ENCODE peak calls at places on chromosomes 6 and 20, in nine cellular contexts. One of them, this sample, is unnamed.

GRCh38 chr6:132919028-132919427 is 104.7 kb downstream of the RPS12 start:
- DNase-seq in BE2C: no peak
- DNase-seq in uterus: no peak
- DNase-seq in PC-9: no peak
- DNase-seq in ascending aorta: no peak
- DNase-seq in stomach: no peak
- DNase-seq in colonic mucosa: no peak
- DNase-seq in Panc1: no peak
- DNase-seq in AG09309: no peak
- DNase-seq in this sample: no peak

GRCh38 chr20:34581341-34582189 is 23.0 kb downstream of the MAP1LC3A start:
- DNase-seq in colonic mucosa: no peak
- DNase-seq in ascending aorta: peak; percentile 64
- DNase-seq in Panc1: no peak
- DNase-seq in stomach: no peak
- DNase-seq in PC-9: no peak
- DNase-seq in uterus: no peak
- DNase-seq in BE2C: no peak
- DNase-seq in AG09309: no peak
- DNase-seq in this sample: no peak

GRCh38 chr20:62898970-62899632 is 27.2 kb downstream of the DIDO1 start:
- DNase-seq in uterus: no peak
- DNase-seq in Panc1: no peak
- DNase-seq in AG09309: no peak
- DNase-seq in colonic mucosa: no peak
- DNase-seq in BE2C: no peak
- DNase-seq in PC-9: no peak
- DNase-seq in stomach: no peak
- DNase-seq in ascending aorta: no peak
- DNase-seq in this sample: no peak

GRCh38 chr20:38187512-38187911 is 22.4 kb upstream of the TGM2 start:
- DNase-seq in ascending aorta: peak; percentile 69
- DNase-seq in Panc1: no peak
- DNase-seq in AG09309: no peak
- DNase-seq in BE2C: no peak
- DNase-seq in PC-9: no peak
- DNase-seq in stomach: no peak
- DNase-seq in colonic mucosa: no peak
- DNase-seq in uterus: no peak
- DNase-seq in this sample: no peak

GRCh38 chr6:74409447-74409846 is 713.4 kb downstream of the CD109 start:
- DNase-seq in ascending aorta: no peak
- DNase-seq in Panc1: peak; percentile 60
- DNase-seq in stomach: no peak
- DNase-seq in BE2C: no peak
- DNase-seq in uterus: no peak
- DNase-seq in AG09309: peak; percentile 72
- DNase-seq in colonic mucosa: no peak
- DNase-seq in PC-9: no peak
- DNase-seq in this sample: peak; percentile 7

GRCh38 chr6:119077643-119078448 is 618 bp downstream of the FAM184A start:
- DNase-seq in AG09309: no peak
- DNase-seq in stomach: peak; percentile 39
- DNase-seq in BE2C: peak; percentile 27
- DNase-seq in Panc1: peak; percentile 18
- DNase-seq in uterus: peak; percentile 25
- DNase-seq in colonic mucosa: peak; percentile 37
- DNase-seq in PC-9: peak; percentile 29
- DNase-seq in ascending aorta: peak; percentile 65
- DNase-seq in this sample: no peak

GRCh38 chr6:21597706-21598273 is 4.2 kb downstream of the SOX4 start:
- DNase-seq in PC-9: no peak
- DNase-seq in stomach: no peak
- DNase-seq in uterus: no peak
- DNase-seq in Panc1: no peak
- DNase-seq in AG09309: no peak
- DNase-seq in BE2C: no peak
- DNase-seq in colonic mucosa: peak; percentile 29
- DNase-seq in ascending aorta: no peak
- DNase-seq in this sample: no peak

GRCh38 chr6:32092760-32093497 is 16.2 kb downstream of the TNXB start:
- DNase-seq in uterus: peak; percentile 61
- DNase-seq in stomach: no peak
- DNase-seq in colonic mucosa: no peak
- DNase-seq in ascending aorta: no peak
- DNase-seq in Panc1: no peak
- DNase-seq in PC-9: no peak
- DNase-seq in AG09309: no peak
- DNase-seq in BE2C: no peak
- DNase-seq in this sample: no peak

GRCh38 chr6:117494283-117494682 is 11.8 kb downstream of the DCBLD1 start:
- DNase-seq in BE2C: no peak
- DNase-seq in uterus: no peak
- DNase-seq in Panc1: no peak
- DNase-seq in ascending aorta: no peak
- DNase-seq in colonic mucosa: no peak
- DNase-seq in AG09309: no peak
- DNase-seq in stomach: no peak
- DNase-seq in PC-9: no peak
- DNase-seq in this sample: no peak

GRCh38 chr6:164085552-164086325 is 671.2 kb downstream of the QKI start:
- DNase-seq in AG09309: peak; percentile 35
- DNase-seq in ascending aorta: peak; percentile 91
- DNase-seq in PC-9: no peak
- DNase-seq in stomach: no peak
- DNase-seq in uterus: peak; percentile 32
- DNase-seq in colonic mucosa: no peak
- DNase-seq in BE2C: no peak
- DNase-seq in Panc1: no peak
- DNase-seq in this sample: no peak

GRCh38 chr6:137102851-137103492 is 58.2 kb upstream of the IL20RA start:
- DNase-seq in uterus: no peak
- DNase-seq in BE2C: no peak
- DNase-seq in AG09309: no peak
- DNase-seq in Panc1: no peak
- DNase-seq in colonic mucosa: no peak
- DNase-seq in PC-9: no peak
- DNase-seq in ascending aorta: no peak
- DNase-seq in stomach: no peak
- DNase-seq in this sample: no peak

GRCh38 chr6:16337280-16337975 is 99.0 kb downstream of the GMPR start:
- DNase-seq in BE2C: peak; percentile 94
- DNase-seq in PC-9: no peak
- DNase-seq in ascending aorta: peak; percentile 94
- DNase-seq in colonic mucosa: peak; percentile 75
- DNase-seq in uterus: peak; percentile 97
- DNase-seq in Panc1: no peak
- DNase-seq in stomach: peak; percentile 70
- DNase-seq in AG09309: peak; percentile 83
- DNase-seq in this sample: no peak

GRCh38 chr20:53163486-53163885 is 191.3 kb downstream of the TSHZ2 start:
- DNase-seq in BE2C: no peak
- DNase-seq in uterus: no peak
- DNase-seq in colonic mucosa: no peak
- DNase-seq in stomach: no peak
- DNase-seq in AG09309: peak; percentile 8
- DNase-seq in Panc1: no peak
- DNase-seq in ascending aorta: no peak
- DNase-seq in PC-9: no peak
- DNase-seq in this sample: no peak

GRCh38 chr6:122422003-122422402 is 22.6 kb downstream of the HSF2 start:
- DNase-seq in PC-9: no peak
- DNase-seq in uterus: no peak
- DNase-seq in stomach: no peak
- DNase-seq in ascending aorta: no peak
- DNase-seq in Panc1: no peak
- DNase-seq in colonic mucosa: no peak
- DNase-seq in AG09309: no peak
- DNase-seq in BE2C: no peak
- DNase-seq in this sample: no peak

GRCh38 chr6:145483191-145483996 is 251.9 kb downstream of the EPM2A start:
- DNase-seq in uterus: no peak
- DNase-seq in ascending aorta: no peak
- DNase-seq in Panc1: peak; percentile 87
- DNase-seq in PC-9: no peak
- DNase-seq in BE2C: no peak
- DNase-seq in stomach: no peak
- DNase-seq in AG09309: no peak
- DNase-seq in colonic mucosa: no peak
- DNase-seq in this sample: peak; percentile 25

GRCh38 chr20:52247548-52247947 is 56.0 kb upstream of the ZFP64 start:
- DNase-seq in stomach: no peak
- DNase-seq in PC-9: no peak
- DNase-seq in AG09309: no peak
- DNase-seq in Panc1: no peak
- DNase-seq in colonic mucosa: no peak
- DNase-seq in uterus: no peak
- DNase-seq in BE2C: no peak
- DNase-seq in ascending aorta: no peak
- DNase-seq in this sample: no peak

GRCh38 chr6:3176562-3177355 is 19.4 kb upstream of the TUBB2A start:
- DNase-seq in PC-9: peak; percentile 50
- DNase-seq in Panc1: peak; percentile 71
- DNase-seq in BE2C: peak; percentile 62
- DNase-seq in AG09309: no peak
- DNase-seq in ascending aorta: no peak
- DNase-seq in uterus: peak; percentile 42
- DNase-seq in colonic mucosa: no peak
- DNase-seq in stomach: no peak
- DNase-seq in this sample: no peak

GRCh38 chr6:33443025-33443424 is 11.4 kb upstream of the ZBTB9 start:
- DNase-seq in colonic mucosa: no peak
- DNase-seq in AG09309: no peak
- DNase-seq in BE2C: no peak
- DNase-seq in PC-9: no peak
- DNase-seq in stomach: no peak
- DNase-seq in ascending aorta: no peak
- DNase-seq in Panc1: no peak
- DNase-seq in uterus: no peak
- DNase-seq in this sample: no peak

GRCh38 chr6:145453376-145453775 is 281.9 kb downstream of the EPM2A start:
- DNase-seq in colonic mucosa: no peak
- DNase-seq in stomach: no peak
- DNase-seq in ascending aorta: no peak
- DNase-seq in Panc1: no peak
- DNase-seq in BE2C: no peak
- DNase-seq in AG09309: no peak
- DNase-seq in PC-9: no peak
- DNase-seq in uterus: no peak
- DNase-seq in this sample: peak; percentile 36

GRCh38 chr20:46709055-46709458 is 392 bp upstream of the SLC2A10 start:
- DNase-seq in PC-9: no peak
- DNase-seq in Panc1: no peak
- DNase-seq in AG09309: no peak
- DNase-seq in stomach: peak; percentile 51
- DNase-seq in BE2C: no peak
- DNase-seq in uterus: no peak
- DNase-seq in ascending aorta: no peak
- DNase-seq in colonic mucosa: peak; percentile 74
- DNase-seq in this sample: no peak
- H3K4me3 ChIP-seq in PC-9: peak overlapping the region; percentile 77
- H3K4me3 ChIP-seq in Panc1: peak overlapping the region; percentile 46
- H3K4me3 ChIP-seq in AG09309: peak overlapping the region; percentile 69
- H3K4me3 ChIP-seq in stomach: peak overlapping the region; percentile 66
- H3K4me3 ChIP-seq in BE2C: no peak overlapping the region
- H3K4me3 ChIP-seq in uterus: peak overlapping the region; percentile 57
- H3K4me3 ChIP-seq in ascending aorta: peak overlapping the region; percentile 81
- H3K4me3 ChIP-seq in colonic mucosa: peak overlapping the region; percentile 54
- H3K4me3 ChIP-seq in this sample: no peak overlapping the region

GRCh38 chr6:56770011-56770520 is 127.4 kb upstream of the DST start:
- DNase-seq in PC-9: no peak
- DNase-seq in ascending aorta: no peak
- DNase-seq in colonic mucosa: no peak
- DNase-seq in AG09309: no peak
- DNase-seq in Panc1: no peak
- DNase-seq in uterus: no peak
- DNase-seq in BE2C: no peak
- DNase-seq in stomach: no peak
- DNase-seq in this sample: no peak
- TF ChIP-seq CTCF in PC-9: no peak
- TF ChIP-seq CTCF in ascending aorta: no peak
- TF ChIP-seq CTCF in colonic mucosa: no peak
- TF ChIP-seq CTCF in AG09309: no peak
- TF ChIP-seq CTCF in Panc1: no peak
- TF ChIP-seq CTCF in uterus: no peak
- TF ChIP-seq CTCF in BE2C: no peak
- TF ChIP-seq CTCF in stomach: no peak
- TF ChIP-seq CTCF in this sample: no peak

DNA sequence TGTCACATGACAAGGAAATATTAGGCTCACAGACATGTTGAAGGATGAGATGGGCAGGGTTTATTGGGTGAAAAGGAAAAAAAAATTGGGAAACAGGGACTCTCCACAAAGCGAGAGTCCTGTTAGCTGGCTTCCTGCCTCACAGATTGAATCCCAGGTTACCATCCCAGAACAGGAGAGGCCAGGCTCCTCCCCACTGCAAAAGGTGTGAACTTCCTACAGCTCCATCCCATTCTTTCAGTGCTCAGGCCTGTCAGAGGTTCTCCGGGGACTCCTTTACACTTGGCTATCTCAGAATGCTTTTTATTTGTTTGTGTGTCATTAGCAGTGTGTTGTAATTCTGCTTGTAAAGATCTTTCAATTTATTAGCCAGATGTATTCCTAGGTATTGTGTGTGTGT is 115.1 kb downstream of the ADTRP start:
- DNase-seq in uterus: no peak
- DNase-seq in PC-9: no peak
- DNase-seq in colonic mucosa: no peak
- DNase-seq in stomach: no peak
- DNase-seq in Panc1: no peak
- DNase-seq in AG09309: no peak
- DNase-seq in BE2C: no peak
- DNase-seq in ascending aorta: no peak
- DNase-seq in this sample: no peak
- H3K4me3 ChIP-seq in uterus: no peak overlapping the region
- H3K4me3 ChIP-seq in PC-9: no peak overlapping the region
- H3K4me3 ChIP-seq in colonic mucosa: no peak overlapping the region
- H3K4me3 ChIP-seq in stomach: no peak overlapping the region
- H3K4me3 ChIP-seq in Panc1: no peak overlapping the region
- H3K4me3 ChIP-seq in AG09309: no peak overlapping the region
- H3K4me3 ChIP-seq in BE2C: no peak overlapping the region
- H3K4me3 ChIP-seq in ascending aorta: no peak overlapping the region
- H3K4me3 ChIP-seq in this sample: no peak overlapping the region

DNA sequence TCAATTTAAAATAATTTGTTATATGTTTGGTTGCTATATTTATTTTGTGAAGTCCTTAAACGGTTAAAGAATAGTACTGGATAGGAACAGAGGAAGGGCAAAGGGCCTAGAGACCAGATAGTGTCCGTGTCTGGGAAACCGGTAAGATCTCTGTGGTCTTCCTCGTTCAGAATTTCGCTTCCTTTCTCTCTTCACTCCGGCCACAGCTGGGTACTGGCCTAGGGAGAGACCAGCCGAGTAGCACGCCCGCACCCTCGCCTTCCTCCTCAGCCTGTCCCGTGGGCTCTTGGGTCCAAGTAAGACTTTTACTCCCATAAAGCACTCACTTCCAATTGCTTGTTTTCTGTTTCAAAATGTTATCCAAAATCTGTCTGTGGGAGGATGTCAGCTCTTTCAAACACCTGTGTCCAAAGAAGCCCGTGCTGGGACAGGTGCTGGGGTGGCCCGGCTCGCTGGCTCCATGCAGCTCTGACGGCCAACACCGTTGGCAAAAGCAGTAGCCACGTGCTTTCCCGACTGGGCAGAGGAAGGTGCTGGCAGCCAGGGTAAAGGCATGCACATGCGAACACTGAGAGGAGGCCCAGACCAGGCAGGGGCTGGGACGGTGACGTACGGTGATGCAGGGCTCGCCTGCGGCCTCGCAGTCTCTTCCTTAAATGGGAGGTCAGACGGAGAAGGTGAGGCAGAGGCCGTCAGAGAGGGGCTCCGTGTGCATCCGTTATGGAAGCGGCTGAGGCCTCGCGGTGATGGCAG is 112.2 kb downstream of the IRF4 start:
- DNase-seq in stomach: no peak
- DNase-seq in BE2C: no peak
- DNase-seq in Panc1: no peak
- DNase-seq in uterus: no peak
- DNase-seq in PC-9: no peak
- DNase-seq in AG09309: no peak
- DNase-seq in ascending aorta: no peak
- DNase-seq in colonic mucosa: no peak
- DNase-seq in this sample: no peak
- TF ChIP-seq CTCF in stomach: no peak
- TF ChIP-seq CTCF in BE2C: no peak
- TF ChIP-seq CTCF in Panc1: no peak
- TF ChIP-seq CTCF in uterus: no peak
- TF ChIP-seq CTCF in PC-9: no peak
- TF ChIP-seq CTCF in AG09309: no peak
- TF ChIP-seq CTCF in ascending aorta: no peak
- TF ChIP-seq CTCF in colonic mucosa: no peak
- TF ChIP-seq CTCF in this sample: no peak

This sample was measured in LNCaP clone FGC.